ENCODE peak calls at places on chromosome 16, in six cellular contexts. J is omental fat pad, S is T-helper 1 cell, M is NCI-H1092 treated with DMSO at 0.1 percent for 48 hours, P is A172, B is NCI-H2171 treated with DMSO at 0.1 percent for 48 hours. C is an unnamed sample.

GRCh38 chr16:69567031-69567680 is 1.4 kb downstream of the NFAT5 start:
- DNase-seq in M (no peak), P (peak), S (no peak), J (no peak), B (peak), C (no peak)

GRCh38 chr16:70685938-70686375 is at the start of gene MTSS2:
- DNase-seq in S (no peak), P (peak), M (peak), J (peak), B (peak), C (peak)

GRCh38 chr16:28538733-28539596 is at the start of gene NUPR1:
- DNase-seq in B (no peak), S (no peak), P (peak), J (peak), M (no peak), C (no peak)

GRCh38 chr16:77967054-77968035 is 55.0 kb upstream of the CLEC3A start:
- DNase-seq in B (no peak), S (no peak), P (no peak), J (no peak), M (no peak), C (no peak)

GRCh38 chr16:11085025-11085485 is 140.7 kb downstream of the CLEC16A start:
- DNase-seq in B (peak), P (no peak), M (no peak), S (no peak), J (no peak), C (peak)

GRCh38 chr16:10897134-10897533 is 20.1 kb downstream of the CIITA start:
- DNase-seq in P (no peak), S (no peak), M (no peak), B (no peak), J (no peak), C (peak)

GRCh38 chr16:28897826-28898225 is 19.5 kb downstream of the ATP2A1 start:
- DNase-seq in B (no peak), J (no peak), P (peak), S (no peak), M (no peak), C (no peak)

GRCh38 chr16:80147021-80147680 is 393.6 kb upstream of the DYNLRB2 start:
- DNase-seq in J (no peak), P (no peak), S (no peak), M (no peak), B (no peak), C (peak)

GRCh38 chr16:84925092-84925772 is 86.1 kb downstream of the ZDHHC7 start:
- DNase-seq in M (no peak), B (no peak), P (peak), S (peak), J (peak), C (no peak)

GRCh38 chr16:67195676-67196075 is 3.3 kb upstream of the ELMO3 start:
- DNase-seq in S (no peak), J (no peak), M (no peak), P (no peak), B (no peak), C (no peak)

GRCh38 chr16:25859645-25860044 is 167.9 kb downstream of the HS3ST4 start:
- DNase-seq in M (no peak), J (no peak), P (no peak), B (no peak), S (no peak), C (no peak)

C was measured in NCI-H524 treated with DMSO at 0.1 percent for 48 hours.